ENCODE peak calls at places on chromosomes 3 and 15, in four cellular contexts. Q is ELR; D is stimulated activated CD4-positive, alpha-beta T cell treated with anti-CD3 and anti-CD28 coated beads, Interleukin-15, amount 100 ng/mL, for 1 hour; Y is NCI-H748 treated with DMSO at 0.1 percent for 48 hours. T is an unnamed sample.

GRCh38 chr15:78322724-78323395 is 17.3 kb upstream of the CRABP1 start:
- DNase-seq in Q (no peak), D (no peak), Y (no peak), T (no peak)

GRCh38 chr3:197555281-197556261 is at the start of gene BDH1:
- DNase-seq in Q (peak), D (peak), Y (peak), T (peak)

GRCh38 chr15:72968531-72968922 is 83.7 kb upstream of the NEO1 start:
- DNase-seq in Q (peak), D (no peak), Y (no peak), T (peak)

GRCh38 chr15:99504071-99504822 is 61.5 kb upstream of the MEF2A start:
- DNase-seq in Q (no peak), D (no peak), Y (no peak), T (no peak)

GRCh38 chr15:40767838-40768491 is 1.8 kb upstream of the C15orf62 start:
- DNase-seq in Q (no peak), D (no peak), Y (no peak), T (no peak)

GRCh38 chr3:111277226-111277625 is 205.6 kb downstream of the NECTIN3 start:
- DNase-seq in Q (peak), D (no peak), Y (no peak), T (peak)

GRCh38 chr3:72614394-72615074 is 233.7 kb downstream of the SHQ1 start:
- DNase-seq in Q (no peak), D (no peak), Y (no peak), T (peak)

GRCh38 chr15:70098461-70099166 is 897 bp upstream of the TLE3 start:
- DNase-seq in Q (peak), D (peak), Y (peak), T (peak)

GRCh38 chr3:158794936-158795518 is 6.8 kb upstream of the MFSD1 start:
- DNase-seq in Q (peak), D (no peak), Y (no peak), T (peak)

GRCh38 chr15:59543721-59544547 is 67.6 kb upstream of the GCNT3 start:
- DNase-seq in Q (no peak), D (no peak), Y (no peak), T (peak)

GRCh38 chr3:12367346-12367745 is 78.5 kb downstream of the PPARG start:
- DNase-seq in Q (no peak), D (no peak), Y (no peak), T (no peak)

GRCh38 chr15:89203705-89204273 is 17.6 kb downstream of the RLBP1 start:
- DNase-seq in Q (no peak), D (no peak), Y (no peak), T (no peak)

T was measured in small intestine.